ENCODE peak calls at places on chromosomes 13 and 19, in seven cellular contexts. R, B, A, V, Z, T and S are unnamed samples.

GRCh38 chr13:23656637-23657036 is 86.4 kb downstream of the TNFRSF19 start:
- DNase-seq in A (peak), Z (no peak), T (no peak), R (peak), V (no peak), B (no peak), S (no peak)

GRCh38 chr13:27171244-27171829 is at the start of gene USP12:
- DNase-seq in B (peak), T (peak), V (peak), R (peak), A (peak), Z (peak), S (no peak)

GRCh38 chr13:99412856-99413255 is 88.4 kb upstream of the TM9SF2 start:
- DNase-seq in R (no peak), V (no peak), B (no peak), Z (no peak), T (no peak), A (no peak), S (no peak)

GRCh38 chr13:27775943-27776342 is 16.3 kb upstream of the GSX1 start:
- DNase-seq in R (no peak), T (no peak), A (no peak), B (no peak), V (peak), Z (no peak), S (no peak)

GRCh38 chr19:32902448-32902847 is 32.9 kb upstream of the SLC7A9 start:
- DNase-seq in A (no peak), B (no peak), T (no peak), R (no peak), Z (no peak), V (no peak), S (no peak)

GRCh38 chr19:29660835-29661234 is 4.4 kb upstream of the PLEKHF1 start:
- DNase-seq in Z (no peak), B (peak), R (no peak), V (no peak), A (no peak), T (no peak), S (no peak)

GRCh38 chr13:30671271-30671815 is 53.6 kb downstream of the USPL1 start:
- DNase-seq in Z (no peak), B (no peak), V (no peak), A (no peak), R (no peak), T (no peak), S (no peak)

GRCh38 chr13:23460309-23460708 is 26.8 kb upstream of the SACS start:
- DNase-seq in B (no peak), T (no peak), A (no peak), V (no peak), Z (no peak), R (no peak), S (no peak)

GRCh38 chr19:36605839-36606478 is 846 bp downstream of the ZNF382 start:
- DNase-seq in R (no peak), Z (no peak), T (no peak), A (no peak), V (no peak), B (no peak), S (no peak)

GRCh38 chr19:34066007-34066656 is 106.2 kb upstream of the LSM14A start:
- DNase-seq in V (no peak), B (no peak), T (no peak), R (no peak), Z (no peak), A (no peak), S (no peak)

GRCh38 chr13:45178349-45179142 is 22.3 kb downstream of the KCTD4 start:
- DNase-seq in R (peak), B (no peak), A (no peak), T (peak), Z (peak), V (no peak), S (no peak)